ENCODE peak calls at places on chromosomes 16 and 17, in six cellular contexts. W, P, Y, M, V and C are unnamed samples.

GRCh38 chr16:83859265-83859664 is 39.6 kb upstream of the MLYCD start:
- DNase-seq in W (no peak), P (no peak), Y (no peak), M (no peak), V (no peak), C (no peak)

GRCh38 chr16:56013962-56014552 is 138.9 kb upstream of the CES5A start:
- DNase-seq in W (peak; percentile 12), P (peak; percentile 83), Y (peak; percentile 83), M (peak; percentile 72), V (peak; percentile 91), C (no peak)

GRCh38 chr17:66691644-66692500 is 143.0 kb upstream of the CACNG5 start:
- DNase-seq in W (peak; percentile 64), P (no peak), Y (peak; percentile 29), M (no peak), V (no peak), C (peak; percentile 28)

GRCh38 chr17:8304181-8304910 is 5.7 kb upstream of the ARHGEF15 start:
- DNase-seq in W (no peak), P (no peak), Y (no peak), M (no peak), V (no peak), C (no peak)

GRCh38 chr16:50196736-50197135 is 43.6 kb downstream of the TENT4B start:
- DNase-seq in W (peak; percentile 41), P (no peak), Y (no peak), M (no peak), V (no peak), C (peak; percentile 42)

GRCh38 chr16:67294927-67295326 is 15.6 kb downstream of the PLEKHG4 start:
- DNase-seq in W (peak; percentile 69), P (peak; percentile 30), Y (no peak), M (no peak), V (no peak), C (peak; percentile 37)

GRCh38 chr16:84258266-84258665 is 18.5 kb upstream of the KCNG4 start:
- DNase-seq in W (no peak), P (no peak), Y (no peak), M (no peak), V (no peak), C (no peak)

GRCh38 chr17:7060165-7060890 is 16.4 kb upstream of the SLC16A11 start:
- DNase-seq in W (peak; percentile 69), P (no peak), Y (no peak), M (no peak), V (no peak), C (peak; percentile 47)

GRCh38 chr16:29809031-29809747 is 2.8 kb upstream of the PRRT2 start:
- DNase-seq in W (no peak), P (no peak), Y (no peak), M (no peak), V (no peak), C (no peak)

GRCh38 chr17:78736526-78737079 is 45.5 kb downstream of the CYTH1 start:
- DNase-seq in W (no peak), P (peak; percentile 72), Y (peak; percentile 91), M (no peak), V (no peak), C (no peak)

GRCh38 chr17:17781591-17782424 is 55.0 kb downstream of the SREBF1 start:
- DNase-seq in W (peak; percentile 52), P (peak; percentile 77), Y (peak; percentile 68), M (peak; percentile 47), V (peak; percentile 68), C (peak; percentile 73)

GRCh38 chr16:59067207-59067606 is 333.1 kb upstream of the GOT2 start:
- DNase-seq in W (peak; percentile 13), P (peak; percentile 54), Y (no peak), M (no peak), V (no peak), C (no peak)

GRCh38 chr16:75648265-75649076 is 898 bp downstream of the TERF2IP start:
- DNase-seq in W (peak; percentile 65), P (peak; percentile 87), Y (peak; percentile 81), M (peak; percentile 78), V (peak; percentile 92), C (peak; percentile 86)

GRCh38 chr16:14957576-14958322 is 17.1 kb upstream of the PDXDC1 start:
- DNase-seq in W (no peak), P (no peak), Y (no peak), M (no peak), V (peak; percentile 46), C (no peak)

GRCh38 chr17:67032985-67033384 is 11.4 kb upstream of the CACNG1 start:
- DNase-seq in W (no peak), P (no peak), Y (no peak), M (no peak), V (no peak), C (no peak)

GRCh38 chr17:66727634-66728570 is 107.0 kb upstream of the CACNG5 start:
- DNase-seq in W (peak; percentile 50), P (peak; percentile 84), Y (peak; percentile 90), M (peak; percentile 36), V (peak; percentile 78), C (peak; percentile 50)

GRCh38 chr16:46629331-46629843 is 8.2 kb upstream of the SHCBP1 start:
- DNase-seq in W (peak; percentile 60), P (peak; percentile 80), Y (peak; percentile 63), M (no peak), V (peak; percentile 52), C (peak; percentile 74)

GRCh38 chr17:39235555-39236221 is 9.9 kb upstream of the STAC2 start:
- DNase-seq in W (peak; percentile 57), P (peak; percentile 95), Y (peak; percentile 94), M (peak; percentile 68), V (peak; percentile 84), C (peak; percentile 62)

GRCh38 chr17:17107281-17107680 is 65.0 kb downstream of the MPRIP start:
- DNase-seq in W (no peak), P (no peak), Y (no peak), M (no peak), V (no peak), C (no peak)

DNA sequence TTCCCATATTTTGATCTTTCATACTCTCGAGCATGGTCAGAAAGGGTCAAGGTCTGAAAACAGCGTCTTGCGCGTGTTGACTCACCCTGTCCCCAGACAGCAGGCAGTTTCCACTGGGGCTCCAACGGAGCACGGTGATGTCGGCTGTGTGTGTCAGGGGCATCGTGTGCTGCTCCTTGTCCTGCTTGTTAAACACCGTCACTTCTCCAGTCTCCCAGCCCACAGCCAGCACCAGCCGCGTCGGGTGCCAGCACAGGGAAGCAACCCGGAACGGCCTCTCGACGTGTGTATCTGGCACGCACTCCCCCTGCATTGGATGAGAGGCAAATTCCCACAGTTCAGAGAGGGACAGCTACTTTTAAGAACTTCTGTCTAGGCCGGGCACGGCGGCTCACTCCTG is 9.6 kb downstream of the IFT140 start:
- DNase-seq in W (no peak), P (no peak), Y (no peak), M (no peak), V (no peak), C (no peak)
- H2BK15ac ChIP-seq in W (no peak overlapping the region), P (no peak overlapping the region), Y (no peak overlapping the region), M (no peak overlapping the region), V (no peak overlapping the region), C (no peak overlapping the region)

GRCh38 chr17:62629556-62630364 is 2.3 kb downstream of the MRC2 start:
- DNase-seq in W (no peak), P (peak; percentile 47), Y (no peak), M (no peak), V (no peak), C (no peak)

GRCh38 chr17:62631086-62631935 is 3.8 kb downstream of the MRC2 start:
- DNase-seq in W (no peak), P (no peak), Y (no peak), M (no peak), V (no peak), C (no peak)

GRCh38 chr17:62628845-62629555 is 1.5 kb downstream of the MRC2 start:
- DNase-seq in W (peak; percentile 53), P (peak; percentile 67), Y (peak; percentile 67), M (no peak), V (peak; percentile 62), C (peak; percentile 89)

GRCh38 chr17:62631936-62632924 is 4.8 kb downstream of the MRC2 start:
- DNase-seq in W (no peak), P (no peak), Y (no peak), M (no peak), V (no peak), C (no peak)

DNA sequence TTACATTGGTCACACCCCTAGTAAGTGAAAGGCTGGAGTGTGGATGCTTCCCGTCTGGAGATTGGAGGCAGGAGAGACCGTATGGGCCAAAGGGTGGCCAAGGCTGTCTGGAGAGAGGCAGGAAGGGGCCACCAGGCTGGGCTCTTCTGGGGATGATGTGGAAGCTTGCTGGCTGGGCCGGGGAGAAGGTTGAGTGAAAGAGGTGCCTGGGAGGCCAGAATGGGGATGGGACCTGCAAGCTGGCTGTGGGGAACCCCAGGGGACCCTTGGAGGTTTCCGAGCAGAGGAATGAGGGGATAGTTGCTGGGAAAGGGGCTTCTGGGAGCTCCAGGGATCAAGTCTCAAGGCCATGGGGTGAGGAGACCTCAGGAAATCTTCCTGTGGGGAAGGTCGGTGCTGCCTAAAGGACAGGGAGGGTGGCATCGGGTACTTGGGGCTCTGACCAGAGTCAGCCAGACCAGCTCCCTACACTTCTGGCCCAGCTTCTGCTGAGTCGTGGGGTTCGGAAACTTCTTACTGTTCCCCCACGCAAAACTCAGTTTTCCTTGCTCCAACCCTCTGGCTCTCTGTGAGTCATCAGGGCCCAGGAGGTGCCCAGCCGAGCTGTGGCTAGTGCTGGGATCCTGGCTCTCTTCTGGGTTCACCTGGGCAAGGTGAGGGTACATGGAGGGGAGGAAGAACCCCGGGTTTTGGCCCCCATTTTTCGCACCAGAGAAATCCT is 3.1 kb downstream of the MRC2 start:
- DNase-seq in W (peak; percentile 59), P (no peak), Y (no peak), M (no peak), V (no peak), C (peak; percentile 49)
- H3K4ac ChIP-seq in W (peak overlapping the region; percentile 88), P (no peak overlapping the region), Y (no peak overlapping the region), M (no peak overlapping the region), V (no peak overlapping the region), C (peak overlapping the region; percentile 27)

DNA sequence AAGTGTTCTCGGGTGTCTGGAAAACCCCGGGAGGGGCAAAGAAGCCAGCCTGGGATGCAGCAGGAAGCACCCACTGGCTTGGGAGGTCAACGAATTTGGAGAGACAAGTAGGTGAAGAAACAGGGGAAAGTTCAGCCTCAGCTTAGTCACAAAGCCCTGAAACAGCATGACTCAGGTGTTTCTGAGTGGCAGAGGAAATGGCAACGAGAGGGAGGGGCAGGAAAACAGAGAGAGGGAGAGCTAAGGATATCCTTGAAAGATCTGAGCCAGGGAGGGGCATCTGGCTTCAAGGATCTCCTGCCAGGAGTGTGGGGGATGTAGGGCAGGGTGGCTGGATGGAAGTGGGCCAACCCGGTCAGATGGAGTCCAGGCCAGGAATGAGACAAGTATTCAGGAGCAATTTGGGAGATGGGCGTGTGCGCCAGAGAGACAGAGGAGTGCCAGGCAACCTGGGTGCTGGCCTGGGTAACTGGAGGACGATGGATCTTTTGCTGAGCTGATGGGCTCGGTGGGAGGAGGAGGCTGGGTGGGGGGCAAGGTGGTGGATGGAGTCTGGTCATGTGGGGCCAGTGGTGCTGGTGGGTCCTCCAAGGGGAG is 27.2 kb downstream of the ABCC3 start:
- DNase-seq in W (peak; percentile 93), P (peak; percentile 97), Y (peak; percentile 79), M (no peak), V (no peak), C (peak; percentile 89)
- H2BK120ac ChIP-seq in W (peak overlapping the region; percentile 98), P (peak overlapping the region; percentile 6), Y (no peak overlapping the region), M (no peak overlapping the region), V (no peak overlapping the region), C (peak overlapping the region; percentile 51)

GRCh38 chr17:19991252-19991885 is 13.7 kb upstream of the AKAP10 start:
- DNase-seq in W (no peak), P (no peak), Y (no peak), M (no peak), V (no peak), C (no peak)

GRCh38 chr17:19992803-19993713 is 15.4 kb upstream of the AKAP10 start:
- DNase-seq in W (peak; percentile 84), P (peak; percentile 96), Y (peak; percentile 98), M (peak; percentile 88), V (peak; percentile 87), C (peak; percentile 85)

GRCh38 chr17:19987897-19988296 is 10.3 kb upstream of the AKAP10 start:
- DNase-seq in W (no peak), P (no peak), Y (no peak), M (no peak), V (peak; percentile 23), C (no peak)

GRCh38 chr17:19986941-19987714 is 9.5 kb upstream of the AKAP10 start:
- DNase-seq in W (no peak), P (peak; percentile 68), Y (peak; percentile 62), M (no peak), V (no peak), C (no peak)
- H2BK15ac ChIP-seq in W (no peak overlapping the region), P (no peak overlapping the region), Y (no peak overlapping the region), M (no peak overlapping the region), V (peak overlapping the region; percentile 53), C (no peak overlapping the region)